ENCODE peak calls at places on chromosomes 2 and 18, in nine cellular contexts. U is HTR-8/SVneo; W is fibroblast of pulmonary artery; M is activated CD4-positive, alpha-beta T cell treated with anti-CD3 and anti-CD28 coated beads, Interleukin-2, amount 50 U/mL, for 24 hours; O is HEK293T; N is esophagus squamous epithelium; K is CD4-positive, alpha-beta T cell; G is NCI-H1105; Q is AG08396. J is an unnamed sample.

GRCh38 chr2:186309901-186310300 is 176.2 kb upstream of the ZC3H15 start:
- DNase-seq in U (no peak), W (peak), M (no peak), O (no peak), N (no peak), K (no peak), G (no peak), Q (no peak), J (no peak)

GRCh38 chr2:177114712-177115111 is 97.9 kb upstream of the HNRNPA3 start:
- DNase-seq in U (no peak), W (no peak), M (no peak), O (no peak), N (no peak), K (no peak), G (no peak), Q (no peak), J (no peak)

GRCh38 chr2:27370816-27371620 is 602 bp downstream of the SNX17 start:
- DNase-seq in U (no peak), W (peak), M (no peak), O (no peak), N (no peak), K (peak), G (no peak), Q (peak), J (no peak)

GRCh38 chr2:65287364-65287763 is 59.7 kb downstream of the ACTR2 start:
- DNase-seq in U (no peak), W (no peak), M (no peak), O (no peak), N (no peak), K (no peak), G (no peak), Q (no peak), J (no peak)

GRCh38 chr2:15096873-15097272 is 464.3 kb downstream of the NBAS start:
- DNase-seq in U (no peak), W (no peak), M (no peak), O (no peak), N (no peak), K (no peak), G (no peak), Q (no peak), J (no peak)

GRCh38 chr18:4358618-4359017 is 96.5 kb downstream of the DLGAP1 start:
- DNase-seq in U (no peak), W (no peak), M (no peak), O (no peak), N (no peak), K (no peak), G (no peak), Q (peak), J (peak)

GRCh38 chr2:157318884-157319283 is 6.7 kb downstream of the ERMN start:
- DNase-seq in U (no peak), W (no peak), M (no peak), O (no peak), N (no peak), K (no peak), G (no peak), Q (no peak), J (no peak)

GRCh38 chr2:60794271-60794863 is 38.3 kb downstream of the PAPOLG start:
- DNase-seq in U (peak), W (peak), M (no peak), O (no peak), N (no peak), K (no peak), G (no peak), Q (peak), J (no peak)

GRCh38 chr18:33116376-33116775 is 324.1 kb downstream of the CCDC178 start:
- DNase-seq in U (no peak), W (peak), M (no peak), O (no peak), N (no peak), K (no peak), G (peak), Q (no peak), J (no peak)

GRCh38 chr2:189159273-189159672 is 20.3 kb downstream of the COL5A2 start:
- DNase-seq in U (no peak), W (no peak), M (no peak), O (no peak), N (no peak), K (no peak), G (no peak), Q (no peak), J (no peak)

J was measured in WTC11.